ENCODE peak calls at places on chromosomes 11 and 22, in nine cellular contexts. V, G, K, U, J, I, T, B and E are unnamed samples.

GRCh38 chr11:45180158-45180887 is 33.9 kb downstream of the PRDM11 start:
- DNase-seq in I (peak), J (no peak), K (peak), T (peak), G (peak), U (no peak), V (no peak), B (peak), E (no peak)

GRCh38 chr11:1771273-1771672 is 7.5 kb upstream of the CTSD start:
- DNase-seq in K (no peak), I (peak), J (no peak), V (no peak), G (no peak), T (no peak), B (no peak), U (no peak), E (no peak)

GRCh38 chr22:38429460-38430128 is 25.4 kb downstream of the KCNJ4 start:
- DNase-seq in J (no peak), I (no peak), T (no peak), V (no peak), U (no peak), B (no peak), K (no peak), G (no peak), E (no peak)

GRCh38 chr22:30396871-30397655 is at the start of gene SEC14L2:
- DNase-seq in G (peak), I (peak), K (peak), V (peak), U (no peak), J (peak), B (peak), T (peak), E (no peak)

GRCh38 chr11:13297917-13298356 is 20.3 kb downstream of the BMAL1 start:
- DNase-seq in B (no peak), I (no peak), V (no peak), J (no peak), G (no peak), T (no peak), U (no peak), K (no peak), E (no peak)

GRCh38 chr11:69605737-69606526 is 35.0 kb upstream of the CCND1 start:
- DNase-seq in U (no peak), V (no peak), G (no peak), J (no peak), T (no peak), B (no peak), I (no peak), K (no peak), E (no peak)

GRCh38 chr11:67651976-67652895 is 1.7 kb upstream of the ACY3 start:
- DNase-seq in J (no peak), T (no peak), U (no peak), G (no peak), B (no peak), I (no peak), K (no peak), V (no peak), E (peak)

GRCh38 chr11:47606731-47607130 is 12.5 kb upstream of the C1QTNF4 start:
- DNase-seq in B (no peak), K (peak), I (no peak), V (no peak), J (no peak), G (no peak), T (no peak), U (no peak), E (no peak)

GRCh38 chr11:115740365-115740764 is 236.2 kb upstream of the CADM1 start:
- DNase-seq in B (no peak), U (no peak), K (no peak), V (no peak), T (no peak), I (no peak), G (no peak), J (no peak), E (no peak)

GRCh38 chr22:37628830-37629229 is 10.6 kb upstream of the SH3BP1 start:
- DNase-seq in I (no peak), J (no peak), T (no peak), B (no peak), K (no peak), U (no peak), G (no peak), V (no peak), E (no peak)

GRCh38 chr22:37330200-37331033 is 48.1 kb downstream of the CYTH4 start:
- DNase-seq in V (peak), U (no peak), K (peak), B (peak), I (no peak), J (peak), G (no peak), T (peak), E (peak)

GRCh38 chr11:63573881-63574855 is 11.0 kb upstream of the PLAAT2 start:
- DNase-seq in J (peak), U (peak), K (peak), I (no peak), V (no peak), T (peak), B (no peak), G (no peak), E (no peak)

GRCh38 chr11:94134651-94135512 is 6.2 kb downstream of the PANX1 start:
- DNase-seq in T (peak), B (no peak), I (peak), G (no peak), U (peak), V (no peak), J (no peak), K (peak), E (peak)

GRCh38 chr22:46638601-46639431 is 18.6 kb downstream of the GRAMD4 start:
- DNase-seq in U (no peak), B (no peak), K (peak), I (no peak), V (no peak), G (no peak), J (no peak), T (no peak), E (no peak)

GRCh38 chr11:34234086-34234740 is 123.6 kb downstream of the ABTB2 start:
- DNase-seq in G (peak), V (peak), J (no peak), K (peak), B (no peak), U (no peak), I (no peak), T (peak), E (peak)

GRCh38 chr22:49853981-49854791 is 542 bp downstream of the ZBED4 start:
- DNase-seq in J (no peak), V (no peak), K (peak), T (peak), B (no peak), G (peak), U (no peak), I (peak), E (peak)

GRCh38 chr11:86627776-86628455 is 44.5 kb downstream of the ME3 start:
- DNase-seq in V (no peak), T (no peak), J (no peak), B (no peak), K (no peak), I (peak), U (peak), G (no peak), E (no peak)

GRCh38 chr11:113458189-113458588 is 17.0 kb downstream of the DRD2 start:
- DNase-seq in T (no peak), U (no peak), K (no peak), I (no peak), G (no peak), B (no peak), J (no peak), V (no peak), E (no peak)

GRCh38 chr11:128965485-128965884 is 22.8 kb upstream of the TP53AIP1 start:
- DNase-seq in J (no peak), G (no peak), K (peak), U (no peak), V (no peak), B (no peak), I (no peak), T (no peak), E (no peak)

GRCh38 chr22:33597274-33597985 is 322.8 kb downstream of the LARGE1 start:
- DNase-seq in K (no peak), G (no peak), I (no peak), B (no peak), V (no peak), U (no peak), J (no peak), T (no peak), E (peak)

GRCh38 chr22:30858976-30859713 is 109.4 kb downstream of the MORC2 start:
- DNase-seq in G (no peak), V (no peak), K (no peak), I (peak), T (no peak), U (no peak), B (no peak), J (no peak), E (no peak)

GRCh38 chr11:2259897-2260451 is 10.4 kb downstream of the ASCL2 start:
- DNase-seq in I (peak), K (no peak), J (no peak), B (no peak), G (no peak), V (no peak), T (no peak), U (no peak), E (no peak)